ENCODE peak calls at places on chromosome 11, in five cellular contexts. S is dorsolateral prefrontal cortex, Q is stomach, D is OCI-LY7, F is thoracic aorta. V is an unnamed sample.

GRCh38 chr11:13463779-13464290 is 813 bp upstream of the BTBD10 start:
- DNase-seq in F (no peak), D (no peak), Q (no peak), S (no peak), V (no peak)

GRCh38 chr11:107102692-107103463 is 84.6 kb upstream of the GUCY1A2 start:
- DNase-seq in Q (no peak), D (no peak), F (no peak), S (no peak), V (no peak)

GRCh38 chr11:23688835-23689234 is 808.0 kb upstream of the LUZP2 start:
- DNase-seq in D (no peak), S (no peak), F (no peak), Q (no peak), V (no peak)

GRCh38 chr11:73177380-73178091 is 35.4 kb upstream of the FCHSD2 start:
- DNase-seq in D (no peak), Q (peak), S (no peak), F (peak), V (peak)

GRCh38 chr11:45554230-45554967 is 111.0 kb downstream of the CHST1 start:
- DNase-seq in S (no peak), Q (no peak), D (no peak), F (no peak), V (no peak)

GRCh38 chr11:104946907-104947306 is 21.5 kb downstream of the CASP4 start:
- DNase-seq in D (peak), Q (no peak), S (no peak), F (no peak), V (no peak)

GRCh38 chr11:128235446-128235845 is 351.9 kb downstream of the ETS1 start:
- DNase-seq in S (no peak), Q (no peak), F (no peak), D (no peak), V (no peak)

GRCh38 chr11:35167451-35167954 is 28.5 kb downstream of the CD44 start:
- DNase-seq in D (no peak), Q (no peak), F (no peak), S (no peak), V (no peak)

GRCh38 chr11:105821366-105821765 is 200.7 kb downstream of the MSANTD4 start:
- DNase-seq in S (no peak), Q (no peak), D (no peak), F (no peak), V (no peak)

GRCh38 chr11:45267660-45268340 is 18.3 kb downstream of the SYT13 start:
- DNase-seq in D (no peak), Q (no peak), F (no peak), S (no peak), V (no peak)

GRCh38 chr11:96356837-96357236 is 13.8 kb upstream of the MAML2 start:
- DNase-seq in Q (no peak), D (no peak), F (no peak), S (no peak), V (no peak)

GRCh38 chr11:56783448-56784041 is 35.0 kb upstream of the OR9G4 start:
- DNase-seq in D (peak), Q (no peak), S (no peak), F (no peak), V (no peak)

DNA sequence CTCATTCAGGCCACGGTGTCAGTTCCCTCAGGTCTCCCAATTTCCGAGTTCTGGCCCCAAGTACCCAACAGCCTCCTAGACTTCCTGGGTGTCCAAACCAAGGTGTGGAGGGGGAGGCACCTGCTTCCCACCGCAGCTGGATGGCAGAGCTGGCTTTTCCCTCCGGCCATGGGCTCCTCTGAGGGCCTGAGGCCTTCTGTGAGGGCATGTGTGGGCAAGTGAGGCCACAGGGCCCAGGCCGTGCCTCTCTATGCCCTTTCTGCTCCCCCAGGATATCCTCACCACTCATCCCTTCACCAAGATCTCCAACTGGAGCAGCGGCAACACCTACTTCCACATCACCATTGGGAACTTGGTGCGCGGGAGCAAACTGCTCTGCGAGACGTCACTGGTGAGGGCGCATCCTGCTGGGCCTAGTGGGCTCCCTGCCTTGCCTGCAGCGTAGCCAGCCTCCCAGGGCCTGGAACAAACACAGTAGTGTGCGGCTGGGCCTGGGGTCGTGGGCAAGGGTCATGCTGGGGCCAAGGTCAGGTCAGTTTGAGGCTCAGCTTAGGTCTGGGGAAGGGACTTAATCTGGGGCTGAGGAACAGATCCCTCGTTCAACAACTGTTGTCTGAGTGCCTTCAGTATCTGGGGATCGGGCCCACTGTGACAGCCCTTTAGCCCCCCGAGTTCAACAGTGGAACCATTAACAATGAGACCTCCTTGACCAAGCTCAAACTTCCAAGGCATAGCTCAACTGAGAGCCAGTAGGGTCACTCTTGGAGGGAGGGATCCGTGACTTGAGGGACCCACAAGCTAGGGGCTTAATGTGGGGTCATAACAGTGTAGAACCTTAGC is 85.8 kb downstream of the MYO7A start:
- DNase-seq in S (no peak), Q (no peak), F (no peak), D (no peak), V (no peak)
- H3K27ac ChIP-seq in S (no peak), Q (no peak), F (no peak), D (no peak), V (no peak)

GRCh38 chr11:65863889-65864757 is 3.9 kb downstream of the MUS81 start:
- DNase-seq in S (peak), Q (no peak), F (no peak), D (no peak), V (no peak)
- H3K27ac ChIP-seq in S (no peak), Q (no peak), F (no peak), D (no peak), V (no peak)

GRCh38 chr11:75633409-75634011 is 35.3 kb downstream of the MAP6 start:
- DNase-seq in F (no peak), D (no peak), S (no peak), Q (no peak), V (no peak)

GRCh38 chr11:75637998-75638397 is 30.8 kb downstream of the MAP6 start:
- DNase-seq in D (no peak), S (no peak), Q (no peak), F (no peak), V (no peak)

GRCh38 chr11:75632962-75633361 is 35.9 kb downstream of the MAP6 start:
- DNase-seq in D (no peak), S (no peak), F (no peak), Q (no peak), V (no peak)

GRCh38 chr11:75632450-75632849 is 36.4 kb downstream of the MAP6 start:
- DNase-seq in D (no peak), F (no peak), S (no peak), Q (no peak), V (no peak)

GRCh38 chr11:75635009-75635909 is 33.6 kb downstream of the MAP6 start:
- DNase-seq in F (peak), S (no peak), Q (no peak), D (no peak), V (no peak)
- H3K27ac ChIP-seq in F (peak), S (no peak), Q (no peak), D (no peak), V (no peak)

DNA sequence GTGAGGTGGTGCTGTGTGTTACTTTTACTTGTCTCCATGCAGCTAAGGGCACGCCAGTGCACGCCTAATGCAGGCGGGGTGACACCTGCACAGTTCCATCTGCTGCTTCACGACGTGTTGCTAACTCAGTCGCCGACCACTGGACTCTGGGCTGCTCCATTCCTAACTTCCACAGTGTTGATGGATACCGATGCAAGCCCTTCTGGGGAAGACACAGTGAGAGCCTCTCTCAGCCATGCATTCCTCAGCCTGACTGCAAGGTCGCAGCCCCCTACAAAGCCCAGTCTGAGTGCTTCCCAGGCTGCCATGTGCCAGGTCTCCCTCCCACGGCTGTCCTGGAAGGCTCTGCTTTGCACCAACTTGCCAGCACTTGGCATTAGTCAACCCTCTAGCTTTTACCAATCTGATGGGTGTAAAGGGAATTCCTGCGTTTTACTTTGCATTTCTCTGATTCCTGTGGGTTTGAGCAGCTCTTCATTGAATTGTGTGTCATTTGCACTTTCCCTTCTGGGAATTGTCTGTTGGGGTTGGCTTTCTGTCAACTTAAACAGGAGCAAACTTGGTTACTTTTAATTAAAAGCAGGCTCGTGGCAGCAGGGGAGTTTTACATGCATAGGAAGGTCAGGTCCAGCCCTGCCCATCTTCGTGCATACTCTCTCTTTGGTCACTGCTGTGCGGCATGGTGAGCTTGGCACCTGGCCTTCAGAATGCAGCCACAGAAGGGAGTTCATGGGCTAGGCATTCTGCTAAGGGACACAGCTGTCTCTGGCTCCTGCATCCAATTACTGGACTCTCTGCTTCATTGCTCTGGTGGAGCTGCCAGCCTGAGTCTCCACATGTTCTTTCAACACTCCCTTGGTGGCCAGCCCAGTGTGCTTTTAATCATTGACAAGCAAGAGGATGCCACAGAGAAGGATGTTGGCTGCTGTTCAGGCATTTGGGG is 34.6 kb upstream of the SHANK2 start:
- DNase-seq in Q (peak), D (no peak), F (no peak), S (peak), V (no peak)
- H3K27ac ChIP-seq in Q (no peak), D (no peak), F (no peak), S (no peak), V (no peak)

DNA sequence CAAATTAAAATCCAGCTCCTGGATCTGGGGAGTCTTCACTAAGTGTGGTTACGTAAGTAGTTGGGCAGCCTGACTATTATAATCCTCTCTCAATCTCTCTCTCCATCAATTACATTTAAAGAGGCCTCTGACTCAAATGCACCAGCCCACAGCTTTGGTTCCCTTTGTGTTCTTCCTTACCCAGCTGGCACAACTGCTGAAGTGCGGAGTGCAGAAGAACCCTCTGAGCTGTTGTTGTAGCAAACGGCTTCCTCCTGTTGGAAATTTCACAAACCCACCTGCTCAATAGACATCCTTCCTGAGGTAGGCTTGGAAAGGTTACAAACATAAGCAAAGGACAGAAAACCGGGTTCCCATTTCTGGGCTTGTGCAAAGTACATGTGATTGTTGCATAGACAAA is 17.0 kb upstream of the SORL1 start:
- DNase-seq in S (no peak), D (peak), F (no peak), Q (no peak), V (no peak)
- H3K27ac ChIP-seq in S (no peak), D (peak), F (no peak), Q (no peak), V (no peak)

DNA sequence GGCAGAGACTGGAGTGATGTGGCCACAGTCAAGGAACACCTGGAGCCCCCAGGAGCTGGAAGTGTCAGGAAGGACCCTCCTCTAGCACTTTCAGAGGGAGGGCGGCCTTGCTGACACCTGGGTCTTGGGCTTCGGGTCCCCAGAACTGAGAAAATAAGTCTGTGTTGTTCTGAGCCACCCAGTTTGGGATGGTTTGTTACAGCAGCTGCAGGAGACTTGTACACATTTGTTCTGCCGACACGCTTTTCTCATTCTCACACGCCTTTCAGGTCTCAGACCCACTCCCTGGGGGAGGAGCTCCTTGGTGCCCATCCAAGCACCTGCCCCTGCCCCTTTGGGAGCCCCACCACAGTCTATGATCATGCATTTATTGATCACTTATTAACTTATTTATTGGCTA is 47.2 kb upstream of the SMIM38 start:
- DNase-seq in F (no peak), Q (no peak), S (no peak), D (no peak), V (no peak)
- H3K27ac ChIP-seq in F (no peak), Q (no peak), S (no peak), D (no peak), V (no peak)

DNA sequence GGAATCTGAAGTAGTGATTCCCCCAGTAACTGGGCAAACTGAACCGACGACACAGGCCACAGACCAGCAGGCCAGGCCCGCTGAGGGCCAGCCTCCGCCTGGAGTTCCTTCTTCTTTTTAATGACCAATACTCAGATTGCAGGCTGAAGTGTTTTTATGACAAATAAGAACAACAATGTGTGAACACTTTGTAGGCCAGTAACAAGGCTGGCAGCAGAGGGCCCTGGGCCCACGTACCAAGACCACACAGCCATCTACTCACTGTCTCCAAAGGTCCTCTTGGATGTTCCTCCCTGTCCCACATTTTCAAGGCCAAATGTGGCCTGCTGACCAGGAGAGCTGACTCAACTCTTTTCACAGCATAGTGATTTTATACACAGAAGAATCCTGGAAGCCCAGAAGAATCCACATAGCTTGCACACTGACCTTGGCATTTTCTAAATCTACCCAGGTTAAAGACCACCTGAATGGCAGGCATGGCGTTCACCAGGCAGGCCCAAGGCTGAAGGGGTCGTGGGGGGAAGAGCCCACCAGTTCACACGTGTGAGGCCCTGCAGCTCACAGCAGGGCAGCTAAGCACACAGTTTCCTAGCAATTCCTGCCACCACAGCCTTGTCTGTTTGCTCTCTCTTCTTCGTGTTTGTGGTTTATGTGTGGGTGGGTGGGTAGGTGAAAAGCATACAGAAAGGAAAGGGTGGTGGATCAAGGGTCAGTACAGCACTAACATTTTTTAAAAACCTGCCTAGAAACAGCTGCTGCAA is 13.3 kb downstream of the SMCO4 start:
- DNase-seq in Q (no peak), F (no peak), S (no peak), D (no peak), V (no peak)
- H3K27ac ChIP-seq in Q (no peak), F (peak), S (peak), D (no peak), V (peak)

GRCh38 chr11:93524173-93524536 is 19.0 kb downstream of the SMCO4 start:
- DNase-seq in F (no peak), Q (no peak), D (no peak), S (no peak), V (no peak)
- H3K27ac ChIP-seq in F (no peak), Q (no peak), D (peak), S (no peak), V (no peak)

GRCh38 chr11:109945626-109946321 is 147.4 kb upstream of the ZC3H12C start:
- DNase-seq in S (no peak), D (no peak), Q (no peak), F (no peak), V (no peak)

GRCh38 chr11:109940816-109941215 is 152.4 kb upstream of the ZC3H12C start:
- DNase-seq in Q (no peak), F (no peak), D (no peak), S (no peak), V (no peak)

GRCh38 chr11:109946322-109946846 is 146.8 kb upstream of the ZC3H12C start:
- DNase-seq in D (peak), Q (peak), F (peak), S (peak), V (peak)
- H3K27ac ChIP-seq in D (no peak), Q (no peak), F (peak), S (peak), V (peak)